ENCODE peak calls at places on chromosomes 16 and 17, in eight cellular contexts. M is neural progenitor cell, Y is fibroblast of lung, T is ovary, S is H1, H is IMR-90, N is uterus, W is HCT116. C is an unnamed sample.

GRCh38 chr16:49563666-49564065 is 190.1 kb downstream of the C16orf78 start:
- DNase-seq in T (no peak), S (no peak), N (no peak), W (no peak), M (no peak), Y (peak; percentile 57), H (peak; percentile 1), C (no peak)

GRCh38 chr16:68935008-68935407 is 91.7 kb downstream of the TANGO6 start:
- DNase-seq in T (no peak), N (no peak), W (no peak), M (no peak), H (no peak), Y (peak; percentile 12), S (no peak), C (no peak)

GRCh38 chr17:19724501-19725420 is 8.4 kb upstream of the SLC47A2 start:
- DNase-seq in T (peak; percentile 54), N (peak; percentile 42), S (no peak), Y (peak; percentile 9), M (no peak), H (no peak), W (no peak), C (no peak)

GRCh38 chr16:21666772-21667171 is 3.0 kb downstream of the OTOA start:
- DNase-seq in M (peak; percentile 71), W (no peak), Y (no peak), T (no peak), N (no peak), S (no peak), H (no peak), C (no peak)

GRCh38 chr17:64008346-64008745 is 10.2 kb downstream of the PRR29 start:
- DNase-seq in H (no peak), T (no peak), N (no peak), S (no peak), Y (no peak), W (no peak), M (no peak), C (no peak)

GRCh38 chr16:75065149-75065807 is 51.3 kb downstream of the LDHD start:
- DNase-seq in H (no peak), M (no peak), W (no peak), N (no peak), S (no peak), T (no peak), Y (no peak), C (no peak)

GRCh38 chr17:50423553-50424159 is 2.4 kb upstream of the ACSF2 start:
- DNase-seq in M (no peak), T (peak; percentile 25), W (peak; percentile 77), S (no peak), Y (peak; percentile 93), N (peak; percentile 40), H (peak; percentile 91), C (peak; percentile 93)

GRCh38 chr16:54040975-54041374 is 245.6 kb downstream of the IRX3 start:
- DNase-seq in T (no peak), S (no peak), W (no peak), H (no peak), Y (no peak), M (no peak), N (no peak), C (no peak)

GRCh38 chr17:80804466-80804865 is 187.2 kb upstream of the CHMP6 start:
- DNase-seq in M (no peak), Y (no peak), H (no peak), T (no peak), S (no peak), N (peak; percentile 6), W (no peak), C (no peak)

GRCh38 chr16:27314161-27314723 is 468 bp downstream of the IL4R start:
- DNase-seq in Y (peak; percentile 93), N (peak; percentile 76), M (no peak), S (no peak), H (peak; percentile 97), T (peak; percentile 31), W (peak; percentile 42), C (peak; percentile 57)

GRCh38 chr17:41692722-41693521 is 4.2 kb downstream of the EIF1 start:
- DNase-seq in T (no peak), N (no peak), Y (no peak), S (no peak), W (no peak), H (peak; percentile 33), M (no peak), C (peak; percentile 47)

GRCh38 chr17:8734876-8735275 is 9.8 kb downstream of the CCDC42 start:
- DNase-seq in N (no peak), H (no peak), T (no peak), Y (no peak), M (no peak), S (no peak), W (no peak), C (no peak)

GRCh38 chr17:63490321-63490720 is 13.5 kb downstream of the ACE start:
- DNase-seq in T (no peak), M (peak; percentile 38), Y (no peak), W (no peak), H (no peak), S (no peak), N (no peak), C (no peak)

GRCh38 chr16:626787-627457 is 3.9 kb upstream of the WFIKKN1 start:
- DNase-seq in S (no peak), Y (peak; percentile 96), T (peak; percentile 71), N (peak; percentile 94), H (peak; percentile 97), W (peak; percentile 72), M (no peak), C (peak; percentile 72)

GRCh38 chr17:80720624-80721577 is 176.3 kb downstream of the RPTOR start:
- DNase-seq in M (no peak), S (no peak), Y (peak; percentile 75), N (no peak), T (no peak), H (peak; percentile 86), W (no peak), C (peak; percentile 96)

GRCh38 chr17:50903604-50904521 is 37.7 kb upstream of the TOB1 start:
- DNase-seq in Y (peak; percentile 62), M (no peak), S (no peak), T (no peak), H (peak; percentile 84), N (no peak), W (no peak), C (peak; percentile 86)

GRCh38 chr16:51355195-51355594 is 204.1 kb upstream of the SALL1 start:
- DNase-seq in Y (no peak), W (no peak), S (no peak), M (no peak), H (no peak), N (no peak), T (no peak), C (no peak)

GRCh38 chr17:59491353-59492090 is 73.9 kb upstream of the DHX40 start:
- DNase-seq in T (no peak), M (no peak), H (no peak), W (no peak), N (no peak), S (no peak), Y (no peak), C (peak; percentile 13)

GRCh38 chr17:56577190-56577589 is 16.3 kb upstream of the NOG start:
- DNase-seq in T (no peak), W (no peak), N (no peak), S (no peak), Y (no peak), H (no peak), M (no peak), C (no peak)

GRCh38 chr16:81786321-81786720 is 7.2 kb downstream of the PLCG2 start:
- DNase-seq in T (no peak), H (peak; percentile 6), W (no peak), M (no peak), Y (peak; percentile 57), S (no peak), N (no peak), C (peak; percentile 69)

GRCh38 chr17:28433696-28434095 is 27.7 kb upstream of the SLC46A1 start:
- DNase-seq in H (no peak), T (no peak), N (no peak), S (no peak), M (no peak), W (no peak), Y (no peak), C (no peak)

GRCh38 chr17:30113213-30113612 is 3.4 kb upstream of the NSRP1 start:
- DNase-seq in H (no peak), N (no peak), M (no peak), Y (peak; percentile 33), W (no peak), S (no peak), T (no peak), C (peak; percentile 24)

GRCh38 chr16:56297684-56298083 is 106.4 kb downstream of the GNAO1 start:
- DNase-seq in Y (no peak), W (no peak), M (no peak), T (no peak), S (no peak), H (no peak), N (no peak), C (no peak)

GRCh38 chr16:31471875-31472558 is at the start of gene TGFB1I1:
- DNase-seq in M (peak; percentile 29), S (no peak), Y (peak; percentile 87), T (peak; percentile 85), H (peak; percentile 80), W (no peak), N (peak; percentile 92), C (no peak)

GRCh38 chr17:43601280-43602050 is 55.3 kb upstream of the ETV4 start:
- DNase-seq in T (no peak), N (peak; percentile 83), H (peak; percentile 51), S (no peak), M (no peak), Y (peak; percentile 70), W (no peak), C (no peak)

GRCh38 chr17:40060887-40061480 is 1.8 kb upstream of the THRA start:
- DNase-seq in M (no peak), N (no peak), H (no peak), W (no peak), S (no peak), Y (no peak), T (no peak), C (no peak)
- H3K4me1 ChIP-seq in M (peaks cover 37% of the 10 kb centered on the region), N (peaks cover 4% of the 10 kb centered on the region), H (peaks cover 21% of the 10 kb centered on the region), W (peaks cover 34% of the 10 kb centered on the region), S (peaks cover 28% of the 10 kb centered on the region), Y (peaks cover 16% of the 10 kb centered on the region), T (peaks cover 12% of the 10 kb centered on the region), C (peaks cover 8% of the 10 kb centered on the region)

DNA sequence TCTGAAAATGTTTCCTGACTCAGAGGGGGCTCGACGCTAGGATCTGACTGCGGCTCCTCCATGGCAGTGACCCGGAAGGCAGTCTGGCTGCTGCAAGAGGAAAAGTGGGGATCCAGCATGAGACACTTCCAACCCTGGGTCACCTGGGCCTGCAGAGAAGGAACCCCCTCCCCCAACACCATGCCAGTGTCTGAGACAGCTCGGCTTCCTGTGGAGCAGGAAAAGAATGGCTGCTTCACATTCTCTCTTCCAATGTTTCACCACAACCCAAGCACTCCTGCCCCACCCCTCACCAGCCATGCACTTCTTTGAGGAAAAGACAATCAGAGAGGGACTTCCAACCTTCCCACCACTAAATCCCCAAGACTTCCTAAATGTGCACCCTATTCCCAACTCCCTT is 10.8 kb downstream of the TP53 start:
- DNase-seq in T (no peak), H (no peak), S (no peak), M (no peak), Y (no peak), N (no peak), W (no peak), C (no peak)
- H3K27ac ChIP-seq in T (no peak overlapping the region), H (no peak overlapping the region), S (no peak overlapping the region), M (no peak overlapping the region), Y (no peak overlapping the region), N (no peak overlapping the region), W (no peak overlapping the region), C (no peak overlapping the region)

GRCh38 chr16:3123986-3124886 is 10.6 kb upstream of the ZNF213 start:
- DNase-seq in W (peak; percentile 85), N (peak; percentile 96), Y (peak; percentile 92), T (peak; percentile 95), M (peak; percentile 100), S (peak; percentile 87), H (peak; percentile 87), C (peak; percentile 81)
- TF ChIP-seq CTCF in W (no peak), N (no peak), Y (peak; percentile 38), T (peak; percentile 9), M (peak; percentile 37), S (peak; percentile 16), H (peak; percentile 37), C (peak; percentile 50)

GRCh38 chr17:7555320-7555948 is 3.1 kb upstream of the TNFSF13 start:
- DNase-seq in M (no peak), Y (no peak), W (no peak), H (no peak), T (no peak), N (no peak), S (no peak), C (no peak)
- H3K4me1 ChIP-seq in M (peaks cover 22% of the 10 kb centered on the region), Y (peaks cover 9% of the 10 kb centered on the region), W (peaks cover 31% of the 10 kb centered on the region), H (peaks cover 6% of the 10 kb centered on the region), T (peaks cover 23% of the 10 kb centered on the region), N (peaks cover 20% of the 10 kb centered on the region), S (peaks cover 18% of the 10 kb centered on the region), C (no peaks in the 10 kb centered on the region)

C was measured in foreskin keratinocyte.